ENCODE peak calls at places on chromosome 5, in nine cellular contexts. One of them, this sample, is unnamed.

GRCh38 chr5:54964405-54964804 is 21.0 kb downstream of the ESM1 start:
- DNase-seq in NCI-H774: no peak
- DNase-seq in stromal cell of bone marrow: no peak
- DNase-seq in H9: no peak
- DNase-seq in endothelial cell of umbilical vein: no peak
- DNase-seq in CD4-positive, CD25-positive, alpha-beta regulatory T cell: no peak
- DNase-seq in Calu3: no peak
- DNase-seq in AG09319: no peak
- DNase-seq in H4: no peak
- DNase-seq in this sample: no peak

GRCh38 chr5:101393795-101394450 is 490.8 kb upstream of the ST8SIA4 start:
- DNase-seq in endothelial cell of umbilical vein: no peak
- DNase-seq in Calu3: no peak
- DNase-seq in CD4-positive, CD25-positive, alpha-beta regulatory T cell: no peak
- DNase-seq in H9: no peak
- DNase-seq in AG09319: no peak
- DNase-seq in NCI-H774: no peak
- DNase-seq in H4: no peak
- DNase-seq in stromal cell of bone marrow: peak; percentile 57
- DNase-seq in this sample: no peak

GRCh38 chr5:60010328-60010727 is 116.8 kb upstream of the PDE4D start:
- DNase-seq in CD4-positive, CD25-positive, alpha-beta regulatory T cell: no peak
- DNase-seq in stromal cell of bone marrow: no peak
- DNase-seq in AG09319: no peak
- DNase-seq in H9: no peak
- DNase-seq in NCI-H774: no peak
- DNase-seq in Calu3: no peak
- DNase-seq in H4: peak; percentile 56
- DNase-seq in endothelial cell of umbilical vein: no peak
- DNase-seq in this sample: no peak

GRCh38 chr5:83340511-83340918 is 131.0 kb upstream of the VCAN start:
- DNase-seq in NCI-H774: no peak
- DNase-seq in Calu3: no peak
- DNase-seq in H4: no peak
- DNase-seq in CD4-positive, CD25-positive, alpha-beta regulatory T cell: peak; percentile 77
- DNase-seq in stromal cell of bone marrow: no peak
- DNase-seq in H9: no peak
- DNase-seq in AG09319: no peak
- DNase-seq in endothelial cell of umbilical vein: no peak
- DNase-seq in this sample: no peak

GRCh38 chr5:89584339-89584956 is 701.5 kb upstream of the MEF2C start:
- DNase-seq in H4: peak; percentile 52
- DNase-seq in endothelial cell of umbilical vein: no peak
- DNase-seq in NCI-H774: no peak
- DNase-seq in H9: no peak
- DNase-seq in Calu3: no peak
- DNase-seq in AG09319: no peak
- DNase-seq in CD4-positive, CD25-positive, alpha-beta regulatory T cell: no peak
- DNase-seq in stromal cell of bone marrow: peak; percentile 46
- DNase-seq in this sample: no peak

GRCh38 chr5:6744841-6745705 is 31.8 kb downstream of the TENT4A start:
- DNase-seq in AG09319: no peak
- DNase-seq in CD4-positive, CD25-positive, alpha-beta regulatory T cell: no peak
- DNase-seq in NCI-H774: no peak
- DNase-seq in H9: no peak
- DNase-seq in stromal cell of bone marrow: no peak
- DNase-seq in H4: no peak
- DNase-seq in Calu3: no peak
- DNase-seq in endothelial cell of umbilical vein: no peak
- DNase-seq in this sample: no peak

GRCh38 chr5:36692791-36693763 is 86.7 kb downstream of the SLC1A3 start:
- DNase-seq in H9: peak; percentile 91
- DNase-seq in NCI-H774: peak; percentile 12
- DNase-seq in stromal cell of bone marrow: peak; percentile 54
- DNase-seq in endothelial cell of umbilical vein: peak; percentile 64
- DNase-seq in AG09319: peak; percentile 35
- DNase-seq in H4: peak; percentile 69
- DNase-seq in CD4-positive, CD25-positive, alpha-beta regulatory T cell: peak; percentile 39
- DNase-seq in Calu3: peak; percentile 76
- DNase-seq in this sample: peak; percentile 79

GRCh38 chr5:56346044-56346710 is 113.0 kb upstream of the ANKRD55 start:
- DNase-seq in NCI-H774: no peak
- DNase-seq in H4: no peak
- DNase-seq in endothelial cell of umbilical vein: no peak
- DNase-seq in AG09319: no peak
- DNase-seq in stromal cell of bone marrow: no peak
- DNase-seq in Calu3: no peak
- DNase-seq in H9: no peak
- DNase-seq in CD4-positive, CD25-positive, alpha-beta regulatory T cell: no peak
- DNase-seq in this sample: no peak

GRCh38 chr5:122485226-122485625 is 173.2 kb downstream of the SNCAIP start:
- DNase-seq in H4: no peak
- DNase-seq in Calu3: no peak
- DNase-seq in CD4-positive, CD25-positive, alpha-beta regulatory T cell: no peak
- DNase-seq in H9: no peak
- DNase-seq in AG09319: no peak
- DNase-seq in endothelial cell of umbilical vein: no peak
- DNase-seq in NCI-H774: no peak
- DNase-seq in stromal cell of bone marrow: no peak
- DNase-seq in this sample: no peak

GRCh38 chr5:157900644-157901043 is 41.7 kb upstream of the CLINT1 start:
- DNase-seq in CD4-positive, CD25-positive, alpha-beta regulatory T cell: peak; percentile 8
- DNase-seq in H4: no peak
- DNase-seq in Calu3: no peak
- DNase-seq in AG09319: no peak
- DNase-seq in endothelial cell of umbilical vein: no peak
- DNase-seq in stromal cell of bone marrow: no peak
- DNase-seq in NCI-H774: peak; percentile 56
- DNase-seq in H9: no peak
- DNase-seq in this sample: no peak

GRCh38 chr5:150113047-150113744 is 26.8 kb upstream of the CSF1R start:
- DNase-seq in Calu3: no peak
- DNase-seq in stromal cell of bone marrow: peak; percentile 10
- DNase-seq in H4: no peak
- DNase-seq in CD4-positive, CD25-positive, alpha-beta regulatory T cell: no peak
- DNase-seq in endothelial cell of umbilical vein: no peak
- DNase-seq in NCI-H774: no peak
- DNase-seq in AG09319: no peak
- DNase-seq in H9: peak; percentile 66
- DNase-seq in this sample: peak; percentile 72

GRCh38 chr5:60700347-60700815 is 415 bp upstream of the DEPDC1B start:
- DNase-seq in CD4-positive, CD25-positive, alpha-beta regulatory T cell: no peak
- DNase-seq in stromal cell of bone marrow: no peak
- DNase-seq in NCI-H774: no peak
- DNase-seq in H9: no peak
- DNase-seq in AG09319: no peak
- DNase-seq in Calu3: no peak
- DNase-seq in endothelial cell of umbilical vein: no peak
- DNase-seq in H4: no peak
- DNase-seq in this sample: peak; percentile 8

GRCh38 chr5:72760259-72760658 is 56.2 kb upstream of the TNPO1 start:
- DNase-seq in NCI-H774: no peak
- DNase-seq in H4: no peak
- DNase-seq in Calu3: no peak
- DNase-seq in H9: no peak
- DNase-seq in CD4-positive, CD25-positive, alpha-beta regulatory T cell: no peak
- DNase-seq in AG09319: no peak
- DNase-seq in endothelial cell of umbilical vein: no peak
- DNase-seq in stromal cell of bone marrow: peak; percentile 31
- DNase-seq in this sample: no peak